ENCODE peak calls at places on chromosomes 5 and 9, in eight cellular contexts. One of them, this sample, is unnamed.
A peak's percentile ranks its signal among the peaks of the same experiment; 100 is the strongest.

GRCh38 chr5:35198681-35199080 is 31.6 kb downstream of the PRLR start:
- DNase-seq in Peyer's patch: no peak
- DNase-seq in pulmonary artery endothelial cell: no peak
- DNase-seq in stimulated activated CD4-positive, alpha-beta T cell treated with anti-CD3 and anti-CD28 coated beads, Interleukin-1b, Interleukin-23, amount 100 ng/mL, for 1 hour: no peak
- DNase-seq in AML-193: no peak
- DNase-seq in A549: no peak
- DNase-seq in right lobe of liver: no peak
- DNase-seq in KG1: no peak
- DNase-seq in this sample: no peak

GRCh38 chr9:137606005-137606601 is 617 bp downstream of the ARRDC1 start:
- DNase-seq in Peyer's patch: peak; percentile 65
- DNase-seq in pulmonary artery endothelial cell: no peak
- DNase-seq in stimulated activated CD4-positive, alpha-beta T cell treated with anti-CD3 and anti-CD28 coated beads, Interleukin-1b, Interleukin-23, amount 100 ng/mL, for 1 hour: no peak
- DNase-seq in AML-193: no peak
- DNase-seq in A549: no peak
- DNase-seq in right lobe of liver: peak; percentile 79
- DNase-seq in KG1: no peak
- DNase-seq in this sample: no peak

GRCh38 chr9:113614843-113615648 is 151.5 kb downstream of the RGS3 start:
- DNase-seq in Peyer's patch: no peak
- DNase-seq in pulmonary artery endothelial cell: no peak
- DNase-seq in stimulated activated CD4-positive, alpha-beta T cell treated with anti-CD3 and anti-CD28 coated beads, Interleukin-1b, Interleukin-23, amount 100 ng/mL, for 1 hour: no peak
- DNase-seq in AML-193: no peak
- DNase-seq in A549: no peak
- DNase-seq in right lobe of liver: peak; percentile 81
- DNase-seq in KG1: no peak
- DNase-seq in this sample: no peak

GRCh38 chr9:34896112-34896511 is 62.0 kb upstream of the PHF24 start:
- DNase-seq in Peyer's patch: no peak
- DNase-seq in pulmonary artery endothelial cell: no peak
- DNase-seq in stimulated activated CD4-positive, alpha-beta T cell treated with anti-CD3 and anti-CD28 coated beads, Interleukin-1b, Interleukin-23, amount 100 ng/mL, for 1 hour: no peak
- DNase-seq in AML-193: peak; percentile 22
- DNase-seq in A549: no peak
- DNase-seq in right lobe of liver: no peak
- DNase-seq in KG1: no peak
- DNase-seq in this sample: no peak

GRCh38 chr5:36874465-36874864 is 2.1 kb upstream of the NIPBL start:
- DNase-seq in Peyer's patch: no peak
- DNase-seq in pulmonary artery endothelial cell: no peak
- DNase-seq in stimulated activated CD4-positive, alpha-beta T cell treated with anti-CD3 and anti-CD28 coated beads, Interleukin-1b, Interleukin-23, amount 100 ng/mL, for 1 hour: no peak
- DNase-seq in AML-193: no peak
- DNase-seq in A549: no peak
- DNase-seq in right lobe of liver: no peak
- DNase-seq in KG1: no peak
- DNase-seq in this sample: no peak

GRCh38 chr5:77360381-77360780 is 131.7 kb downstream of the WDR41 start:
- DNase-seq in Peyer's patch: no peak
- DNase-seq in pulmonary artery endothelial cell: no peak
- DNase-seq in stimulated activated CD4-positive, alpha-beta T cell treated with anti-CD3 and anti-CD28 coated beads, Interleukin-1b, Interleukin-23, amount 100 ng/mL, for 1 hour: no peak
- DNase-seq in AML-193: no peak
- DNase-seq in A549: no peak
- DNase-seq in right lobe of liver: no peak
- DNase-seq in KG1: no peak
- DNase-seq in this sample: no peak

GRCh38 chr5:141816598-141817399 is 61.4 kb downstream of the PCDH1 start:
- DNase-seq in Peyer's patch: no peak
- DNase-seq in pulmonary artery endothelial cell: peak; percentile 67
- DNase-seq in stimulated activated CD4-positive, alpha-beta T cell treated with anti-CD3 and anti-CD28 coated beads, Interleukin-1b, Interleukin-23, amount 100 ng/mL, for 1 hour: no peak
- DNase-seq in AML-193: no peak
- DNase-seq in A549: no peak
- DNase-seq in right lobe of liver: no peak
- DNase-seq in KG1: no peak
- DNase-seq in this sample: no peak

GRCh38 chr5:15499528-15500325 is at the start of gene FBXL7:
- DNase-seq in Peyer's patch: peak; percentile 62
- DNase-seq in pulmonary artery endothelial cell: peak; percentile 46
- DNase-seq in stimulated activated CD4-positive, alpha-beta T cell treated with anti-CD3 and anti-CD28 coated beads, Interleukin-1b, Interleukin-23, amount 100 ng/mL, for 1 hour: no peak
- DNase-seq in AML-193: no peak
- DNase-seq in A549: peak; percentile 28
- DNase-seq in right lobe of liver: peak; percentile 75
- DNase-seq in KG1: no peak
- DNase-seq in this sample: peak; percentile 64

This sample was measured in NCI-H748 treated with DMSO at 0.1 percent for 48 hours.